ENCODE peak calls at places on chromosomes 12 and 14, in ten cellular contexts. L, W, A, U, R, D, V, S, C and H are unnamed samples.

GRCh38 chr14:22489247-22489551 is 99.8 kb downstream of the DAD1 start:
- ATAC-seq in W (peak), C (peak), L (no peak), D (no peak), S (peak), V (no peak), R (peak), A (no peak), U (no peak), H (no peak)

GRCh38 chr14:76682367-76682766 is 78.9 kb upstream of the VASH1 start:
- ATAC-seq in W (no peak), C (no peak), R (no peak), A (no peak), S (no peak), L (no peak), D (no peak), V (no peak), U (no peak), H (no peak)

GRCh38 chr12:89490922-89491321 is 33.7 kb downstream of the GALNT4 start:
- ATAC-seq in L (no peak), V (no peak), D (no peak), R (no peak), S (no peak), W (no peak), C (peak), A (no peak), U (no peak), H (no peak)

GRCh38 chr14:55353686-55354467 is 57.8 kb downstream of the ATG14 start:
- ATAC-seq in S (no peak), U (no peak), V (no peak), A (no peak), W (no peak), D (no peak), R (no peak), L (peak), C (peak), H (no peak)

GRCh38 chr14:33754264-33754663 is 196.6 kb downstream of the EGLN3 start:
- ATAC-seq in D (no peak), C (peak), U (no peak), S (peak), V (no peak), A (no peak), L (peak), R (no peak), W (no peak), H (no peak)

GRCh38 chr12:113244015-113244983 is 23.0 kb downstream of the TPCN1 start:
- ATAC-seq in A (peak), V (peak), S (no peak), L (no peak), W (peak), U (peak), C (no peak), D (peak), R (peak), H (peak)

GRCh38 chr12:27109339-27110023 is 27.1 kb upstream of the C12orf71 start:
- ATAC-seq in V (no peak), U (no peak), C (no peak), A (no peak), S (no peak), L (peak), W (peak), R (no peak), D (no peak), H (peak)

GRCh38 chr12:41274643-41275042 is 86.5 kb downstream of the PDZRN4 start:
- ATAC-seq in L (no peak), V (peak), C (no peak), W (no peak), U (no peak), D (no peak), R (no peak), S (no peak), A (peak), H (no peak)

GRCh38 chr14:105474478-105475268 is at the start of gene CRIP2:
- ATAC-seq in R (no peak), U (peak), C (peak), D (peak), L (peak), A (peak), S (peak), W (peak), V (peak), H (peak)

GRCh38 chr12:66823857-66824570 is 145.1 kb upstream of the GRIP1 start:
- ATAC-seq in S (no peak), C (no peak), D (no peak), W (peak), U (no peak), A (peak), R (no peak), V (no peak), L (peak), H (peak)

GRCh38 chr14:20799955-20800544 is 2.6 kb downstream of the RNASE1 start:
- ATAC-seq in C (peak), S (peak), W (peak), V (peak), L (no peak), R (peak), A (peak), U (peak), D (peak), H (peak)

GRCh38 chr12:113056631-113057488 is at the start of gene DTX1:
- ATAC-seq in D (peak), W (peak), V (peak), C (peak), R (peak), U (peak), L (peak), S (no peak), A (peak), H (peak)

GRCh38 chr14:92540472-92541048 is 27.0 kb downstream of the RIN3 start:
- ATAC-seq in C (peak), W (peak), D (peak), A (peak), S (peak), R (peak), L (peak), U (peak), V (peak), H (peak)

GRCh38 chr12:52634266-52635056 is 16.1 kb upstream of the KRT73 start:
- ATAC-seq in D (peak), R (peak), U (no peak), C (no peak), S (no peak), V (peak), W (peak), A (peak), L (no peak), H (peak)

DNA sequence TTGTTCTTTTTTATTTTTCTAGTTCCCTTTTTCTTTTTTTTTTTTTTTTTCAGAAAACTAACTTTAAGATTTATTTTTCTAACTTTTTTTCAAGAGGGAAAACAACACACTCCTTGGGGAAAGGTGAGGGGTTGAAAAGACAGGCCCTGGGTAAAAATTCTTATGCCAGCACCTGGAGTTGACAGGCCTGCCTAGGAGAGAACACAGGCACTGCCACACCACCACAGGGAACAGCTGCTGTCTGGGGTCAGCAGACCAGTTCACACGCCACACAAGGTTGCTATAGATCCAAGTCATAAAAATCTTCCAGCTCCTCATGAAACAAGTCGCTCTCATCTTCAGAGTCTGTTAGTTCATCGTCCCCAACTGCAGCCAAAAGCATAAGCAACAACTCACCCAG is 246.4 kb downstream of the C12orf50 start:
- ATAC-seq in U (no peak), L (no peak), R (no peak), W (no peak), A (peak), D (peak), C (no peak), S (no peak), V (no peak), H (no peak)
- H3K27ac ChIP-seq in U (no peak), L (no peak), R (no peak), W (no peak), A (peak), D (peak), C (no peak), S (no peak), V (no peak), H (no peak)

GRCh38 chr12:32039341-32039740 is 67.3 kb upstream of the BICD1 start:
- ATAC-seq in V (no peak), D (no peak), A (no peak), C (peak), S (no peak), L (no peak), W (no peak), R (no peak), U (no peak), H (no peak)

GRCh38 chr12:32036477-32037263 is 70.0 kb upstream of the BICD1 start:
- ATAC-seq in U (no peak), A (no peak), D (no peak), L (no peak), C (no peak), R (no peak), V (no peak), S (peak), W (no peak), H (no peak)

GRCh38 chr12:32043928-32044549 is 62.6 kb upstream of the BICD1 start:
- ATAC-seq in S (no peak), C (no peak), L (no peak), A (no peak), U (no peak), W (no peak), D (no peak), R (no peak), V (no peak), H (no peak)

GRCh38 chr12:32039917-32040575 is 66.6 kb upstream of the BICD1 start:
- ATAC-seq in R (no peak), V (no peak), S (no peak), U (no peak), L (no peak), W (no peak), A (no peak), C (peak), D (no peak), H (no peak)
- H3K27ac ChIP-seq in R (no peak), V (no peak), S (no peak), U (no peak), L (no peak), W (no peak), A (no peak), C (no peak), D (no peak), H (no peak)

DNA sequence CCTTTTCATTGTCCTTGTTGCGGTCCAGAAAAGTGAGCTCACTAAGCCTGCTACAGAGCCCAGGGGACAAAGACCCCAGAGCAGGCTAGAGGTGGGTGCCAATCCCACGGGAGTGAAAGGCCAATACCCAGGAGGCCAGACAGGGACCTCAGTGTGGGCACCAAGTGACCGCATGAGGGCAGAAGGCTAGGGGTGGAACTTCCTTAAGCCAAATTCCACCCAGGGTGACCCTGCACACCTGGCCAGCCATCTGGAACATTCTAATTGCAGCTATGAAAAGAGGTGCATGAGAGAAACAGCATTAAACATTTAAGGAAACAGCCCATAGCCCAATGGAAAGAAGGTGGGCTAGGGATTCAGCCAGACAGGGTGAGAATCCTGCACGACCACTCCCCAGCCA is 19.4 kb downstream of the GLTP start:
- ATAC-seq in R (no peak), A (no peak), C (no peak), W (no peak), D (no peak), S (no peak), L (no peak), U (no peak), V (no peak), H (no peak)
- H3K27ac ChIP-seq in R (no peak), A (no peak), C (no peak), W (no peak), D (no peak), S (peak), L (no peak), U (no peak), V (no peak), H (no peak)

DNA sequence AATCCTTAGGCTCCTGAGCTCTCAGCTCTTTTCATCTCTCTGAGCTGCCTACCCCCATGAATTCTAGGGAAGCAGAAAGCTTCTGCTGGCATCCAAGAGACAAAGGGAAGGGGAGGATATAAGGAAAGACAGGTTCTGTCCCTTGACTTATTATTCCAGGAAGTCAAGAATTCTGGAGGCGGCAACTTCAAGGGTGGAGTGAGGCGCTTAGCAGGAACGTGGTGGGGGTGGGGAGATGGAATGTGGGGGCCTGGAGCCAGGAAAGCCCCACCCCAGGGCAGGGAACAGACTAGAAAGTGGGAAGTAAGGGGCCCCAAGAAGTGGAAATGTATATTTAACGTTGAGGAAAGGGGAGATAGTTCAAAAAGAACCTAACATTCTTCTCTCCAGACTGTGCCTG is 1.4 kb downstream of the CALCOCO1 start:
- ATAC-seq in C (no peak), A (no peak), U (no peak), S (no peak), R (no peak), W (no peak), V (no peak), L (no peak), D (no peak), H (no peak)
- H3K27ac ChIP-seq in C (no peak), A (no peak), U (no peak), S (no peak), R (peak), W (no peak), V (no peak), L (no peak), D (no peak), H (no peak)

GRCh38 chr14:88840926-88841325 is 16.5 kb downstream of the TTC8 start:
- ATAC-seq in D (no peak), U (no peak), L (no peak), S (no peak), W (no peak), R (no peak), V (no peak), C (peak), A (no peak), H (no peak)

GRCh38 chr14:88838015-88838414 is 13.6 kb downstream of the TTC8 start:
- ATAC-seq in C (no peak), V (no peak), W (no peak), R (no peak), D (no peak), U (no peak), A (no peak), L (no peak), S (no peak), H (no peak)

GRCh38 chr14:88841741-88842140 is 17.3 kb downstream of the TTC8 start:
- ATAC-seq in A (no peak), C (no peak), V (no peak), S (no peak), W (no peak), U (no peak), R (no peak), L (no peak), D (no peak), H (no peak)

GRCh38 chr14:88844980-88845491 is 20.6 kb downstream of the TTC8 start:
- ATAC-seq in R (no peak), S (no peak), V (no peak), L (no peak), W (no peak), U (no peak), D (no peak), C (no peak), A (no peak), H (no peak)

GRCh38 chr14:88842414-88842813 is 18.0 kb downstream of the TTC8 start:
- ATAC-seq in U (no peak), W (no peak), V (no peak), S (no peak), R (no peak), C (no peak), L (no peak), A (no peak), D (no peak), H (no peak)
- H3K27ac ChIP-seq in U (no peak), W (no peak), V (no peak), S (no peak), R (no peak), C (no peak), L (no peak), A (no peak), D (no peak), H (no peak)

GRCh38 chr12:57188090-57188425 is 28.5 kb upstream of the NXPH4 start:
- ATAC-seq in S (no peak), L (no peak), D (no peak), V (no peak), C (no peak), A (no peak), U (no peak), W (no peak), R (no peak), H (no peak)

GRCh38 chr12:57192920-57193319 is 23.7 kb upstream of the NXPH4 start:
- ATAC-seq in U (no peak), W (no peak), D (no peak), A (no peak), R (no peak), C (no peak), V (no peak), L (no peak), S (no peak), H (no peak)

GRCh38 chr12:57191410-57191809 is 25.2 kb upstream of the NXPH4 start:
- ATAC-seq in C (no peak), L (no peak), D (no peak), U (no peak), A (no peak), V (no peak), W (no peak), R (no peak), S (no peak), H (no peak)

GRCh38 chr12:57190037-57190436 is 26.6 kb upstream of the NXPH4 start:
- ATAC-seq in S (no peak), C (no peak), W (peak), V (peak), R (peak), D (no peak), L (peak), U (no peak), A (no peak), H (no peak)

GRCh38 chr12:57190821-57191220 is 25.8 kb upstream of the NXPH4 start:
- ATAC-seq in D (no peak), R (no peak), L (no peak), V (no peak), S (no peak), W (no peak), U (no peak), C (no peak), A (no peak), H (no peak)
- H3K27ac ChIP-seq in D (no peak), R (no peak), L (no peak), V (no peak), S (no peak), W (no peak), U (no peak), C (no peak), A (no peak), H (no peak)

GRCh38 chr14:59004012-59004411 is 184.5 kb upstream of the DAAM1 start:
- ATAC-seq in S (no peak), D (no peak), U (no peak), A (no peak), L (no peak), V (no peak), C (no peak), W (no peak), R (no peak), H (no peak)
- H3K27ac ChIP-seq in S (no peak), D (no peak), U (no peak), A (no peak), L (no peak), V (no peak), C (no peak), W (no peak), R (no peak), H (no peak)

GRCh38 chr12:17793854-17794253 is 296.1 kb downstream of the RERGL start:
- ATAC-seq in R (no peak), V (no peak), U (no peak), L (peak), A (no peak), W (no peak), S (no peak), D (no peak), C (no peak), H (no peak)
- H3K27ac ChIP-seq in R (no peak), V (no peak), U (no peak), L (peak), A (no peak), W (no peak), S (no peak), D (no peak), C (no peak), H (no peak)